ENCODE peak calls at places on chromosomes 16 and 17, in nine cellular contexts. M is upper lobe of right lung, U is ovary, A is foreskin keratinocyte, E is prostate gland, I is lung, W is AG04450, Z is ascending aorta, B is testis. V is an unnamed sample.

GRCh38 chr16:83619381-83620150 is 188.2 kb upstream of the HSBP1 start:
- DNase-seq in I (no peak), Z (no peak), W (no peak), U (no peak), E (no peak), A (no peak), M (no peak), B (no peak), V (no peak)

GRCh38 chr16:77273-77806 is 685 bp upstream of the MPG start:
- DNase-seq in Z (peak; percentile 81), M (peak; percentile 84), A (peak; percentile 62), W (no peak), I (peak; percentile 54), E (no peak), U (peak; percentile 68), B (peak; percentile 51), V (peak; percentile 56)

GRCh38 chr17:34011599-34011998 is 243.5 kb upstream of the CCL2 start:
- DNase-seq in B (no peak), W (no peak), U (no peak), Z (no peak), E (no peak), A (no peak), M (no peak), I (no peak), V (no peak)

GRCh38 chr16:35011-35775 is 18.2 kb downstream of the POLR3K start:
- DNase-seq in A (no peak), M (no peak), W (no peak), I (no peak), B (no peak), E (no peak), Z (peak; percentile 62), U (no peak), V (no peak)

GRCh38 chr17:76872221-76872873 is 4.1 kb downstream of the MGAT5B start:
- DNase-seq in I (no peak), M (no peak), Z (no peak), E (no peak), U (no peak), W (peak; percentile 90), A (peak; percentile 95), B (no peak), V (peak; percentile 96)

GRCh38 chr16:66539628-66540469 is 10.1 kb downstream of the TK2 start:
- DNase-seq in E (no peak), A (no peak), M (no peak), I (no peak), W (no peak), B (no peak), U (no peak), Z (no peak), V (no peak)

GRCh38 chr16:47965439-47965838 is 190.4 kb downstream of the ABCC12 start:
- DNase-seq in E (no peak), A (peak; percentile 78), W (no peak), Z (no peak), U (no peak), M (no peak), I (no peak), B (no peak), V (peak; percentile 19)

GRCh38 chr16:52812945-52813556 is 239.6 kb downstream of the CHD9NB start:
- DNase-seq in I (no peak), E (no peak), U (no peak), A (peak; percentile 88), Z (no peak), M (no peak), B (no peak), W (no peak), V (peak; percentile 68)

GRCh38 chr16:70470927-70471341 is 16.5 kb downstream of the FCSK start:
- DNase-seq in E (no peak), I (no peak), Z (no peak), B (peak; percentile 70), U (no peak), W (no peak), A (no peak), M (peak; percentile 69), V (no peak)

GRCh38 chr16:8858994-8859912 is 9.6 kb downstream of the CARHSP1 start:
- DNase-seq in U (no peak), M (peak; percentile 40), B (no peak), E (no peak), W (no peak), A (no peak), I (no peak), Z (no peak), V (no peak)

GRCh38 chr17:17186551-17187505 is 19.3 kb downstream of the PLD6 start:
- DNase-seq in M (no peak), E (no peak), Z (no peak), W (no peak), B (no peak), A (no peak), I (no peak), U (no peak), V (no peak)

GRCh38 chr16:18932243-18932997 is 6.2 kb upstream of the SMG1 start:
- DNase-seq in A (no peak), U (no peak), Z (peak; percentile 90), I (no peak), W (no peak), M (no peak), B (no peak), E (no peak), V (no peak)

GRCh38 chr16:67454104-67454503 is 23.2 kb downstream of the HSD11B2 start:
- DNase-seq in Z (no peak), W (no peak), E (no peak), A (no peak), M (no peak), U (no peak), I (no peak), B (peak; percentile 63), V (no peak)

GRCh38 chr17:59367657-59368045 is 36.2 kb downstream of the YPEL2 start:
- DNase-seq in Z (no peak), A (peak; percentile 31), M (no peak), B (no peak), W (no peak), E (no peak), U (no peak), I (no peak), V (peak; percentile 23)

GRCh38 chr17:7173687-7174602 is 5.2 kb downstream of the ASGR1 start:
- DNase-seq in A (peak; percentile 29), I (peak; percentile 58), M (peak; percentile 92), U (peak; percentile 40), E (peak; percentile 47), B (peak; percentile 85), W (no peak), Z (no peak), V (peak; percentile 29)

GRCh38 chr16:85586360-85587145 is 26.6 kb upstream of the GSE1 start:
- DNase-seq in I (no peak), M (no peak), A (no peak), B (peak; percentile 58), E (no peak), Z (no peak), W (no peak), U (no peak), V (no peak)

GRCh38 chr17:40432864-40433528 is 10.3 kb upstream of the IGFBP4 start:
- DNase-seq in Z (peak; percentile 55), E (no peak), A (no peak), B (no peak), I (no peak), M (peak; percentile 47), W (no peak), U (no peak), V (no peak)

GRCh38 chr16:15643453-15644305 is 725 bp upstream of the MARF1 start:
- DNase-seq in Z (peak; percentile 66), U (peak; percentile 47), I (no peak), B (peak; percentile 33), A (peak; percentile 56), E (peak; percentile 11), W (peak; percentile 23), M (no peak), V (peak; percentile 21)

GRCh38 chr17:56982312-56982711 is 4.4 kb downstream of the SCPEP1 start:
- DNase-seq in M (no peak), Z (no peak), B (no peak), I (no peak), E (peak; percentile 75), A (peak; percentile 61), U (no peak), W (no peak), V (peak; percentile 71)

GRCh38 chr17:12041316-12041715 is 20.6 kb downstream of the MAP2K4 start:
- DNase-seq in Z (no peak), M (no peak), A (peak; percentile 76), B (no peak), W (peak; percentile 27), E (no peak), I (no peak), U (no peak), V (peak; percentile 73)
- H3K27ac ChIP-seq in Z (no peak overlapping the region), M (no peak overlapping the region), A (no peak overlapping the region), B (no peak overlapping the region), W (no peak overlapping the region), E (no peak overlapping the region), I (no peak overlapping the region), U (no peak overlapping the region), V (peak overlapping the region; percentile 81)

GRCh38 chr16:11871193-11871592 is 19.9 kb upstream of the RSL1D1 start:
- DNase-seq in M (peak; percentile 60), A (no peak), Z (no peak), I (peak; percentile 37), B (peak; percentile 38), U (no peak), E (no peak), W (no peak), V (no peak)
- TF ChIP-seq CTCF in M (no peak), A (no peak), Z (no peak), I (no peak), B (no peak), U (no peak), E (no peak), W (peak; percentile 23), V (peak; percentile 7)

DNA sequence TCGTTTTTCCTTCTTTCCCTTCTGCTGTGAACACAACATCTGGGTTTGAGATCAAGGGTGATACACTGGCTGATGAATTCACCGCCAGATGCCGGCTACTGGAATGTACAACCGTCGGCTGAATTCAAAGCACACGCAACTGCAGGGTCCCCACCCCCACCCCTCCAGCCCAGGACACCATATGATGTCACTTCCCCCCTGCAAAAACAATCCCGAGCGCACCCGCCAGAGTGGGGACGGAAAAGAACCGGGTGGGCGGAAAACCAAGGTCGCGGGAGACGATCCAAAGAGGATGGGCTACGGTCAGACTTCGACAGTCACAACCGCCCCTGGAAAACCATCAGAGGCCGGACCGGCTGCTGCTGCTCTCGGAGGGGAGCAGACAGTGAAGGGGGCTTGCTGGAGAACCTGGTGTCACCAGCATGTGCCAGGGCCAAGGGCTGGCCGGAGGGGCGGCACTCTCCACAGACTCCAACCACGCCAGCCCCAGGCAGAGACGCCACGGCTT is 23.3 kb downstream of the CEP295NL start:
- DNase-seq in I (peak; percentile 58), A (no peak), U (peak; percentile 87), B (peak; percentile 66), W (peak; percentile 92), M (peak; percentile 76), E (no peak), Z (peak; percentile 80), V (no peak)
- H3K27ac ChIP-seq in I (peak overlapping the region; percentile 89), A (no peak overlapping the region), U (peak overlapping the region; percentile 89), B (peak overlapping the region; percentile 93), W (peak overlapping the region; percentile 97), M (peak overlapping the region; percentile 83), E (peak overlapping the region; percentile 76), Z (peak overlapping the region; percentile 97), V (peak overlapping the region; percentile 42)

DNA sequence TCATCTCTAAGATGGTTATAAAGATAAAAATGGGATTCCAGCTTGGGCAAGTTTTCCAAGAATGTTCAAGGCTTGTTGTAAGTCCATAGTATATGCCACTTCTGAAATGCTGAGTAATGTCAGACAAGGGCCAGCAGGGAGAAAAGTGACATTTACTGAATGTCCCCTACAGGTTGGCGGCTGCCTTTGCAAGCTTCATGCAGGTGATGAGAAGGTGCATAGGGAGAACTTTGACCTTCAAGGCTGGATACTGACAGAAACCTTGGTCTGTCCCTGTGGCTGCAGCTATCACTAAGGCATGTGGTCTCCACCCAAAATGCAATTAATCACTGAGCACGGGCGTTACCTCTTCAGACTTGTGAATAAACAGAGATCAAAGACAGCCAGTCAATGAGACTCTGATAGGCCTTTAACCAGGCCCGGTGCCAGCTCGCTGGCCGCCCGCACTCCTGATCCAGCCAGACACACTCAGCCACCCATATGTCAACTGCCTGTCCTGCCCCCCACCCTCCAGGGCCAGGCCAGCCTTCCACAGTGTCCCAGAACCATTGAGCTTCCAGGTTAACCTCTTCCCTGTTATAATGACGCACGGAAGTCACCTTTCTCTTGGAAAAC is 26.9 kb upstream of the AXIN2 start:
- DNase-seq in B (no peak), U (no peak), E (peak; percentile 44), I (peak; percentile 59), M (peak; percentile 81), Z (no peak), A (no peak), W (no peak), V (no peak)
- TF ChIP-seq CTCF in B (no peak), U (no peak), E (no peak), I (no peak), M (peak; percentile 18), Z (no peak), A (no peak), W (no peak), V (no peak)